ENCODE peak calls at places on chromosomes 16 and 17, in nine cellular contexts. One of them, this sample, is unnamed.

GRCh38 chr16:85142129-85142513 is 29.8 kb upstream of the CIBAR2 start:
- DNase-seq in psoas muscle: no peak
- DNase-seq in neural crest cell: no peak
- DNase-seq in epithelial cell of esophagus: no peak
- DNase-seq in prostate gland: no peak
- DNase-seq in GM12865: no peak
- DNase-seq in A549: no peak
- DNase-seq in progenitor cell of endocrine pancreas: no peak
- DNase-seq in fibroblast of pulmonary artery: no peak
- DNase-seq in this sample: no peak

GRCh38 chr16:28845173-28846079 is 722 bp downstream of the TUFM start:
- DNase-seq in epithelial cell of esophagus: peak
- DNase-seq in A549: peak
- DNase-seq in psoas muscle: no peak
- DNase-seq in fibroblast of pulmonary artery: peak
- DNase-seq in GM12865: peak
- DNase-seq in prostate gland: no peak
- DNase-seq in neural crest cell: no peak
- DNase-seq in progenitor cell of endocrine pancreas: no peak
- DNase-seq in this sample: no peak

GRCh38 chr17:1058423-1059130 is 61.6 kb downstream of the TIMM22 start:
- DNase-seq in A549: peak
- DNase-seq in neural crest cell: peak
- DNase-seq in GM12865: peak
- DNase-seq in psoas muscle: peak
- DNase-seq in prostate gland: no peak
- DNase-seq in progenitor cell of endocrine pancreas: no peak
- DNase-seq in fibroblast of pulmonary artery: peak
- DNase-seq in epithelial cell of esophagus: peak
- DNase-seq in this sample: peak

GRCh38 chr16:5027086-5027485 is 6.6 kb downstream of the NAGPA start:
- DNase-seq in prostate gland: no peak
- DNase-seq in neural crest cell: no peak
- DNase-seq in fibroblast of pulmonary artery: no peak
- DNase-seq in epithelial cell of esophagus: no peak
- DNase-seq in progenitor cell of endocrine pancreas: no peak
- DNase-seq in psoas muscle: peak
- DNase-seq in A549: no peak
- DNase-seq in GM12865: no peak
- DNase-seq in this sample: no peak

GRCh38 chr16:66553223-66553622 is 847 bp downstream of the CKLF start:
- DNase-seq in prostate gland: no peak
- DNase-seq in fibroblast of pulmonary artery: no peak
- DNase-seq in neural crest cell: no peak
- DNase-seq in GM12865: no peak
- DNase-seq in psoas muscle: no peak
- DNase-seq in progenitor cell of endocrine pancreas: no peak
- DNase-seq in epithelial cell of esophagus: no peak
- DNase-seq in A549: no peak
- DNase-seq in this sample: no peak

GRCh38 chr16:56409195-56409594 is 16.1 kb downstream of the AMFR start:
- DNase-seq in fibroblast of pulmonary artery: peak
- DNase-seq in prostate gland: no peak
- DNase-seq in A549: peak
- DNase-seq in GM12865: no peak
- DNase-seq in psoas muscle: no peak
- DNase-seq in neural crest cell: no peak
- DNase-seq in epithelial cell of esophagus: peak
- DNase-seq in progenitor cell of endocrine pancreas: no peak
- DNase-seq in this sample: no peak

GRCh38 chr16:4524571-4524970 is 14.0 kb downstream of the CDIP1 start:
- DNase-seq in prostate gland: no peak
- DNase-seq in GM12865: no peak
- DNase-seq in epithelial cell of esophagus: no peak
- DNase-seq in progenitor cell of endocrine pancreas: no peak
- DNase-seq in neural crest cell: no peak
- DNase-seq in fibroblast of pulmonary artery: no peak
- DNase-seq in A549: no peak
- DNase-seq in psoas muscle: no peak
- DNase-seq in this sample: no peak

GRCh38 chr16:72996291-72997062 is 51.5 kb downstream of the ZFHX3 start:
- DNase-seq in progenitor cell of endocrine pancreas: no peak
- DNase-seq in A549: no peak
- DNase-seq in fibroblast of pulmonary artery: no peak
- DNase-seq in neural crest cell: no peak
- DNase-seq in prostate gland: peak
- DNase-seq in GM12865: no peak
- DNase-seq in psoas muscle: no peak
- DNase-seq in epithelial cell of esophagus: peak
- DNase-seq in this sample: no peak

GRCh38 chr16:84110527-84110926 is 6.2 kb downstream of the MBTPS1 start:
- DNase-seq in epithelial cell of esophagus: no peak
- DNase-seq in progenitor cell of endocrine pancreas: no peak
- DNase-seq in psoas muscle: no peak
- DNase-seq in GM12865: peak
- DNase-seq in fibroblast of pulmonary artery: no peak
- DNase-seq in prostate gland: no peak
- DNase-seq in A549: no peak
- DNase-seq in neural crest cell: no peak
- DNase-seq in this sample: no peak

GRCh38 chr17:64146418-64147109 is 16.6 kb upstream of the ERN1 start:
- DNase-seq in GM12865: peak
- DNase-seq in fibroblast of pulmonary artery: peak
- DNase-seq in A549: peak
- DNase-seq in prostate gland: peak
- DNase-seq in neural crest cell: no peak
- DNase-seq in epithelial cell of esophagus: peak
- DNase-seq in progenitor cell of endocrine pancreas: peak
- DNase-seq in psoas muscle: peak
- DNase-seq in this sample: peak

GRCh38 chr17:50316016-50316587 is 29.8 kb upstream of the XYLT2 start:
- DNase-seq in prostate gland: no peak
- DNase-seq in A549: no peak
- DNase-seq in GM12865: peak
- DNase-seq in neural crest cell: no peak
- DNase-seq in epithelial cell of esophagus: peak
- DNase-seq in psoas muscle: no peak
- DNase-seq in fibroblast of pulmonary artery: no peak
- DNase-seq in progenitor cell of endocrine pancreas: no peak
- DNase-seq in this sample: no peak

GRCh38 chr17:16888413-16889087 is 83.4 kb downstream of the TNFRSF13B start:
- DNase-seq in epithelial cell of esophagus: no peak
- DNase-seq in A549: no peak
- DNase-seq in progenitor cell of endocrine pancreas: no peak
- DNase-seq in GM12865: no peak
- DNase-seq in psoas muscle: no peak
- DNase-seq in prostate gland: no peak
- DNase-seq in fibroblast of pulmonary artery: no peak
- DNase-seq in neural crest cell: no peak
- DNase-seq in this sample: no peak

GRCh38 chr17:46790216-46790615 is 28.3 kb downstream of the WNT3 start:
- DNase-seq in prostate gland: no peak
- DNase-seq in psoas muscle: no peak
- DNase-seq in epithelial cell of esophagus: no peak
- DNase-seq in fibroblast of pulmonary artery: no peak
- DNase-seq in A549: no peak
- DNase-seq in GM12865: no peak
- DNase-seq in progenitor cell of endocrine pancreas: no peak
- DNase-seq in neural crest cell: no peak
- DNase-seq in this sample: no peak

GRCh38 chr16:54446639-54447038 is 160.1 kb upstream of the IRX3 start:
- DNase-seq in neural crest cell: no peak
- DNase-seq in epithelial cell of esophagus: peak
- DNase-seq in progenitor cell of endocrine pancreas: no peak
- DNase-seq in fibroblast of pulmonary artery: peak
- DNase-seq in prostate gland: peak
- DNase-seq in A549: no peak
- DNase-seq in GM12865: no peak
- DNase-seq in psoas muscle: peak
- DNase-seq in this sample: no peak

GRCh38 chr17:9677411-9677810 is 32.1 kb downstream of the USP43 start:
- DNase-seq in epithelial cell of esophagus: peak
- DNase-seq in progenitor cell of endocrine pancreas: no peak
- DNase-seq in neural crest cell: no peak
- DNase-seq in A549: no peak
- DNase-seq in fibroblast of pulmonary artery: no peak
- DNase-seq in GM12865: no peak
- DNase-seq in psoas muscle: no peak
- DNase-seq in prostate gland: no peak
- DNase-seq in this sample: no peak

GRCh38 chr16:30794634-30795033 is 7.6 kb upstream of the ZNF629 start:
- DNase-seq in psoas muscle: no peak
- DNase-seq in neural crest cell: no peak
- DNase-seq in fibroblast of pulmonary artery: no peak
- DNase-seq in prostate gland: no peak
- DNase-seq in A549: no peak
- DNase-seq in progenitor cell of endocrine pancreas: no peak
- DNase-seq in epithelial cell of esophagus: no peak
- DNase-seq in GM12865: no peak
- DNase-seq in this sample: no peak

GRCh38 chr17:45143101-45143670 is 5.1 kb upstream of the HEXIM1 start:
- DNase-seq in GM12865: no peak
- DNase-seq in psoas muscle: peak
- DNase-seq in neural crest cell: no peak
- DNase-seq in prostate gland: no peak
- DNase-seq in A549: no peak
- DNase-seq in fibroblast of pulmonary artery: no peak
- DNase-seq in epithelial cell of esophagus: no peak
- DNase-seq in progenitor cell of endocrine pancreas: no peak
- DNase-seq in this sample: no peak

DNA sequence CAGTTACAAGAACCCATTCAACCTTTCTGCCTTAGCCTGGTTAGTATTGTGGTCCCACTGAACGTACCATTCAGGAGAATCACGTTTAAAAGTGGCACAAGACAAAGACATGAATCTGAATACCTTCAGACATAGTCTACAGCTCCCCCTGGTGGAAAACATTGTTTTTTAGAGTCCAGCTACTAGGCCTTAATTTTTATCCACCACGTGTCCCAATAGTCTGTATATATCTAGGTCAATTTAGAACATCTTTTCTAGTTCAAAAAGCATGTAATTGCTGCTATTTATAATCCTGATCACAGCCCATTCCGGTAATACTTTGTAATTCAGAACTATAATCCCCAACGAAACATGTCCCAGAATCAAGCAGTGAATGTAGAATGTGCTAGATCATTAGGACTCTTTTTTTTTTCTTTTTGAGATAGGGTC is 13.7 kb upstream of the GUCY2D start:
- DNase-seq in neural crest cell: peak
- DNase-seq in A549: peak
- DNase-seq in progenitor cell of endocrine pancreas: no peak
- DNase-seq in psoas muscle: no peak
- DNase-seq in epithelial cell of esophagus: peak
- DNase-seq in prostate gland: peak
- DNase-seq in fibroblast of pulmonary artery: peak
- DNase-seq in GM12865: peak
- DNase-seq in this sample: peak
- TF ChIP-seq CTCF in neural crest cell: peak
- TF ChIP-seq CTCF in A549: peak
- TF ChIP-seq CTCF in progenitor cell of endocrine pancreas: peak
- TF ChIP-seq CTCF in psoas muscle: peak
- TF ChIP-seq CTCF in epithelial cell of esophagus: peak
- TF ChIP-seq CTCF in prostate gland: peak
- TF ChIP-seq CTCF in fibroblast of pulmonary artery: peak
- TF ChIP-seq CTCF in GM12865: peak
- TF ChIP-seq CTCF in this sample: peak

GRCh38 chr16:10039220-10040096 is 142.8 kb downstream of the GRIN2A start:
- DNase-seq in psoas muscle: no peak
- DNase-seq in neural crest cell: peak
- DNase-seq in epithelial cell of esophagus: peak
- DNase-seq in fibroblast of pulmonary artery: no peak
- DNase-seq in progenitor cell of endocrine pancreas: peak
- DNase-seq in GM12865: peak
- DNase-seq in prostate gland: no peak
- DNase-seq in A549: peak
- DNase-seq in this sample: peak
- TF ChIP-seq CTCF in psoas muscle: no peak
- TF ChIP-seq CTCF in neural crest cell: peak
- TF ChIP-seq CTCF in epithelial cell of esophagus: no peak
- TF ChIP-seq CTCF in fibroblast of pulmonary artery: no peak
- TF ChIP-seq CTCF in progenitor cell of endocrine pancreas: peak
- TF ChIP-seq CTCF in GM12865: no peak
- TF ChIP-seq CTCF in prostate gland: no peak
- TF ChIP-seq CTCF in A549: no peak
- TF ChIP-seq CTCF in this sample: peak

GRCh38 chr17:81691608-81692007 is 7.8 kb downstream of the HGS start:
- DNase-seq in fibroblast of pulmonary artery: no peak
- DNase-seq in psoas muscle: no peak
- DNase-seq in progenitor cell of endocrine pancreas: no peak
- DNase-seq in prostate gland: no peak
- DNase-seq in GM12865: no peak
- DNase-seq in epithelial cell of esophagus: no peak
- DNase-seq in A549: no peak
- DNase-seq in neural crest cell: no peak
- DNase-seq in this sample: no peak
- TF ChIP-seq CTCF in fibroblast of pulmonary artery: no peak
- TF ChIP-seq CTCF in psoas muscle: no peak
- TF ChIP-seq CTCF in progenitor cell of endocrine pancreas: no peak
- TF ChIP-seq CTCF in prostate gland: no peak
- TF ChIP-seq CTCF in GM12865: no peak
- TF ChIP-seq CTCF in epithelial cell of esophagus: no peak
- TF ChIP-seq CTCF in A549: no peak
- TF ChIP-seq CTCF in neural crest cell: no peak
- TF ChIP-seq CTCF in this sample: no peak

GRCh38 chr17:67615011-67615561 is 102.7 kb upstream of the NOL11 start:
- DNase-seq in neural crest cell: no peak
- DNase-seq in progenitor cell of endocrine pancreas: no peak
- DNase-seq in epithelial cell of esophagus: peak
- DNase-seq in prostate gland: peak
- DNase-seq in GM12865: no peak
- DNase-seq in fibroblast of pulmonary artery: peak
- DNase-seq in A549: no peak
- DNase-seq in psoas muscle: peak
- DNase-seq in this sample: no peak
- TF ChIP-seq CTCF in neural crest cell: no peak
- TF ChIP-seq CTCF in progenitor cell of endocrine pancreas: no peak
- TF ChIP-seq CTCF in epithelial cell of esophagus: no peak
- TF ChIP-seq CTCF in prostate gland: no peak
- TF ChIP-seq CTCF in GM12865: no peak
- TF ChIP-seq CTCF in fibroblast of pulmonary artery: no peak
- TF ChIP-seq CTCF in A549: no peak
- TF ChIP-seq CTCF in psoas muscle: no peak
- TF ChIP-seq CTCF in this sample: no peak

DNA sequence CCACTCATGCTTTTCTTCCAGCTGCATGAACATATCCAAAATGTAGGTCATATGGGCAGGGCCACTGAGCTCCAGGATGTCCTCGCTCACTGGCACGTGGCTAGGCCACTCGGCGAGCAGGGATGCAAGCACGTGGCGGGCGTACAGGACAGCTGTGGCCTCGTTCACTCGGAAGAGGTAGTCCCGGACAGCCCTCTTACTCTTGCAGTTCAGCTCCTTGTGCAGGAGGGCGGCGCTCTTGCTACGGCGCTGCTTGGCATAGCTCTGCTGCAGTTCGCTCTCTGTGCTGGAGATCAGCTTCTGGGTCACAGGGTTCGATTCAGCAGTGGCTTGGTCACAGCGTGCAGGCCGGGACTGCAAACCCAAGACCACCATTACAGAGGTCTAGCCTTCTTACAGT is 53.1 kb upstream of the ATP2A3 start:
- DNase-seq in neural crest cell: no peak
- DNase-seq in fibroblast of pulmonary artery: no peak
- DNase-seq in GM12865: no peak
- DNase-seq in epithelial cell of esophagus: no peak
- DNase-seq in A549: no peak
- DNase-seq in prostate gland: no peak
- DNase-seq in progenitor cell of endocrine pancreas: no peak
- DNase-seq in psoas muscle: no peak
- DNase-seq in this sample: no peak
- TF ChIP-seq CTCF in neural crest cell: peak
- TF ChIP-seq CTCF in fibroblast of pulmonary artery: peak
- TF ChIP-seq CTCF in GM12865: peak
- TF ChIP-seq CTCF in epithelial cell of esophagus: peak
- TF ChIP-seq CTCF in A549: peak
- TF ChIP-seq CTCF in prostate gland: no peak
- TF ChIP-seq CTCF in progenitor cell of endocrine pancreas: peak
- TF ChIP-seq CTCF in psoas muscle: no peak
- TF ChIP-seq CTCF in this sample: peak